ENCODE peak calls at places on chromosomes 16 and 17, in five cellular contexts. M is left ventricle myocardium superior; W is heart left ventricle; P is central memory CD8-positive, alpha-beta T cell; H is upper lobe of right lung. X is an unnamed sample.

GRCh38 chr17:8392674-8393469 is 4.8 kb downstream of the RNF222 start:
- ATAC-seq in M (no peak), W (no peak), P (no peak), H (peak), X (peak)

GRCh38 chr17:39014044-39014794 is 47.0 kb upstream of the FBXO47 start:
- ATAC-seq in M (peak), W (peak), P (no peak), H (no peak), X (no peak)

GRCh38 chr17:17416400-17417360 is 60.1 kb upstream of the MED9 start:
- ATAC-seq in M (peak), W (peak), P (no peak), H (peak), X (no peak)

GRCh38 chr17:47875011-47875471 is 21.0 kb upstream of the SP2 start:
- ATAC-seq in M (no peak), W (no peak), P (no peak), H (no peak), X (no peak)

GRCh38 chr17:66904760-66905637 is 59.5 kb upstream of the CACNG4 start:
- ATAC-seq in M (peak), W (peak), P (no peak), H (peak), X (no peak)

GRCh38 chr16:19607610-19608280 is 52.2 kb downstream of the VPS35L start:
- ATAC-seq in M (no peak), W (no peak), P (no peak), H (no peak), X (no peak)

GRCh38 chr16:4103741-4104140 is 12.5 kb downstream of the ADCY9 start:
- ATAC-seq in M (no peak), W (no peak), P (no peak), H (no peak), X (no peak)

GRCh38 chr17:80124351-80124981 is 22.5 kb downstream of the EIF4A3 start:
- ATAC-seq in M (no peak), W (peak), P (no peak), H (peak), X (no peak)

GRCh38 chr16:49959552-49960277 is 65.3 kb upstream of the CNEP1R1 start:
- ATAC-seq in M (no peak), W (no peak), P (no peak), H (peak), X (no peak)

GRCh38 chr17:348692-349425 is 3.7 kb downstream of the RPH3AL start:
- ATAC-seq in M (peak), W (peak), P (no peak), H (peak), X (no peak)

GRCh38 chr16:52488837-52489289 is 58.1 kb downstream of the TOX3 start:
- ATAC-seq in M (no peak), W (no peak), P (no peak), H (no peak), X (no peak)

GRCh38 chr17:79005063-79005861 is 4.3 kb downstream of the CANT1 start:
- ATAC-seq in M (no peak), W (no peak), P (no peak), H (peak), X (no peak)

GRCh38 chr17:50130778-50131317 is 888 bp upstream of the SAMD14 start:
- ATAC-seq in M (peak), W (peak), P (no peak), H (no peak), X (no peak)

GRCh38 chr17:53740312-53740711 is 82.4 kb upstream of the KIF2B start:
- ATAC-seq in M (no peak), W (no peak), P (no peak), H (no peak), X (no peak)

GRCh38 chr17:30969989-30970680 is 704 bp upstream of the RNF135 start:
- ATAC-seq in M (peak), W (peak), P (no peak), H (no peak), X (peak)

GRCh38 chr16:51591480-51591879 is 440.4 kb upstream of the SALL1 start:
- ATAC-seq in M (no peak), W (no peak), P (no peak), H (no peak), X (no peak)

GRCh38 chr17:6108382-6108781 is 38.2 kb downstream of the WSCD1 start:
- ATAC-seq in M (no peak), W (no peak), P (no peak), H (no peak), X (no peak)

GRCh38 chr17:69874220-69874670 is 200.8 kb upstream of the KCNJ16 start:
- ATAC-seq in M (peak), W (peak), P (no peak), H (no peak), X (no peak)

GRCh38 chr16:66204761-66205160 is 161.7 kb upstream of the CDH5 start:
- ATAC-seq in M (peak), W (peak), P (no peak), H (no peak), X (no peak)

GRCh38 chr16:2858245-2859025 is 465 bp upstream of the PRSS22 start:
- ATAC-seq in M (no peak), W (no peak), P (no peak), H (peak), X (no peak)

GRCh38 chr16:21656795-21657768 is 4.7 kb upstream of the IGSF6 start:
- ATAC-seq in M (peak), W (no peak), P (no peak), H (peak), X (peak)

GRCh38 chr17:17363638-17364337 is 60.6 kb downstream of the NT5M start:
- ATAC-seq in M (no peak), W (no peak), P (peak), H (peak), X (no peak)

GRCh38 chr16:56744996-56745640 is 15.2 kb downstream of the NUP93 start:
- ATAC-seq in M (peak), W (peak), P (no peak), H (peak), X (no peak)

GRCh38 chr17:18321309-18321708 is 6.2 kb downstream of the SMCR8 start:
- ATAC-seq in M (peak), W (no peak), P (no peak), H (peak), X (no peak)